ENCODE peak calls at places on chromosome 12, in seven cellular contexts. F is GM23338; E is PC-3; T is stimulated activated naive B cell treated with anti-CD40 and anti-IgM and Interleukin-4, amounts not matched to agents 10 μg/mL and 1 μg/mL and 100 μg/mL, for 72 hours; V is T-helper 2 cell; I is islet precursor cell; D is endothelial cell. M is an unnamed sample.

GRCh38 chr12:15963271-15963670 is 52.1 kb downstream of the DERA start:
- DNase-seq in E (peak), D (no peak), F (no peak), I (no peak), T (no peak), V (no peak), M (no peak)

GRCh38 chr12:120758798-120759590 is 33.4 kb downstream of the ACADS start:
- DNase-seq in E (no peak), I (peak), V (no peak), T (no peak), D (no peak), F (no peak), M (no peak)

GRCh38 chr12:66979270-66979669 is 289.9 kb upstream of the CAND1 start:
- DNase-seq in F (no peak), D (no peak), T (no peak), I (no peak), V (no peak), E (no peak), M (no peak)

GRCh38 chr12:12731785-12732184 is 14.6 kb downstream of the CDKN1B start:
- DNase-seq in I (no peak), E (no peak), D (no peak), T (no peak), F (no peak), V (no peak), M (no peak)

GRCh38 chr12:53575502-53576264 is 50.5 kb downstream of the ATF7 start:
- DNase-seq in F (no peak), T (no peak), V (no peak), E (peak), D (no peak), I (no peak), M (no peak)

GRCh38 chr12:91173139-91173538 is 9.5 kb downstream of the DCN start:
- DNase-seq in F (no peak), D (no peak), T (no peak), V (no peak), I (no peak), E (no peak), M (no peak)

GRCh38 chr12:75661927-75662326 is 150.5 kb upstream of the KRR1 start:
- DNase-seq in I (no peak), V (no peak), T (no peak), F (no peak), E (peak), D (no peak), M (no peak)

GRCh38 chr12:51797301-51797700 is 51.2 kb downstream of the FIGNL2 start:
- DNase-seq in V (no peak), F (no peak), I (no peak), E (peak), T (no peak), D (no peak), M (no peak)

GRCh38 chr12:110349521-110350151 is 53.9 kb downstream of the ANAPC7 start:
- DNase-seq in F (no peak), V (no peak), D (no peak), T (peak), E (no peak), I (no peak), M (no peak)

GRCh38 chr12:21026302-21026701 is 104.7 kb upstream of the SLCO1B1 start:
- DNase-seq in E (peak), D (no peak), V (no peak), T (no peak), I (no peak), F (no peak), M (no peak)

M was measured in memory B cell.